ENCODE peak calls at places on chromosomes 6 and 20, in six cellular contexts. One of them, this sample, is unnamed. For H3K4me1 and H3K36me3, the result is how much of the 10 kb centered on the place peaks cover.

GRCh38 chr6:105135056-105135455 is 44.8 kb downstream of the POPDC3 start:
- DNase-seq in cardiac muscle cell: peak
- DNase-seq in PC-3: peak
- DNase-seq in GM23248: peak
- DNase-seq in upper lobe of right lung: no peak
- DNase-seq in lung: no peak
- DNase-seq in this sample: no peak

GRCh38 chr6:46290435-46290834 is 119.7 kb upstream of the ENPP5 start:
- DNase-seq in GM23248: no peak
- DNase-seq in cardiac muscle cell: no peak
- DNase-seq in upper lobe of right lung: no peak
- DNase-seq in PC-3: no peak
- DNase-seq in lung: no peak
- DNase-seq in this sample: no peak

GRCh38 chr6:137799950-137800568 is 67.0 kb upstream of the TNFAIP3 start:
- DNase-seq in lung: peak
- DNase-seq in cardiac muscle cell: peak
- DNase-seq in PC-3: peak
- DNase-seq in GM23248: peak
- DNase-seq in upper lobe of right lung: no peak
- DNase-seq in this sample: no peak

GRCh38 chr6:149079911-149080501 is 237.5 kb upstream of the TAB2 start:
- DNase-seq in PC-3: no peak
- DNase-seq in cardiac muscle cell: peak
- DNase-seq in upper lobe of right lung: no peak
- DNase-seq in lung: no peak
- DNase-seq in GM23248: peak
- DNase-seq in this sample: no peak

GRCh38 chr6:83613378-83613777 is 95.5 kb downstream of the SNAP91 start:
- DNase-seq in upper lobe of right lung: no peak
- DNase-seq in GM23248: no peak
- DNase-seq in cardiac muscle cell: peak
- DNase-seq in PC-3: no peak
- DNase-seq in lung: no peak
- DNase-seq in this sample: no peak

GRCh38 chr6:123415844-123416468 is 220.8 kb downstream of the TRDN start:
- DNase-seq in upper lobe of right lung: no peak
- DNase-seq in PC-3: peak
- DNase-seq in cardiac muscle cell: peak
- DNase-seq in lung: peak
- DNase-seq in GM23248: peak
- DNase-seq in this sample: no peak

GRCh38 chr6:21608610-21609009 is 15.1 kb downstream of the SOX4 start:
- DNase-seq in lung: no peak
- DNase-seq in cardiac muscle cell: no peak
- DNase-seq in PC-3: no peak
- DNase-seq in upper lobe of right lung: no peak
- DNase-seq in GM23248: no peak
- DNase-seq in this sample: no peak

GRCh38 chr20:61806314-61806713 is 259.4 kb downstream of the TAF4 start:
- DNase-seq in GM23248: no peak
- DNase-seq in cardiac muscle cell: no peak
- DNase-seq in upper lobe of right lung: peak
- DNase-seq in lung: no peak
- DNase-seq in PC-3: no peak
- DNase-seq in this sample: no peak

GRCh38 chr20:7879883-7880282 is 60.4 kb downstream of the HAO1 start:
- DNase-seq in PC-3: peak
- DNase-seq in GM23248: peak
- DNase-seq in upper lobe of right lung: no peak
- DNase-seq in cardiac muscle cell: peak
- DNase-seq in lung: no peak
- DNase-seq in this sample: no peak

GRCh38 chr20:34343458-34344255 is 19.4 kb upstream of the ITCH start:
- DNase-seq in PC-3: no peak
- DNase-seq in cardiac muscle cell: no peak
- DNase-seq in upper lobe of right lung: no peak
- DNase-seq in GM23248: no peak
- DNase-seq in lung: no peak
- DNase-seq in this sample: no peak

GRCh38 chr20:51400051-51400926 is 142.2 kb downstream of the NFATC2 start:
- DNase-seq in cardiac muscle cell: no peak
- DNase-seq in PC-3: no peak
- DNase-seq in upper lobe of right lung: peak
- DNase-seq in GM23248: no peak
- DNase-seq in lung: no peak
- DNase-seq in this sample: no peak

GRCh38 chr6:12386816-12387215 is 96.7 kb downstream of the EDN1 start:
- DNase-seq in lung: no peak
- DNase-seq in cardiac muscle cell: no peak
- DNase-seq in PC-3: no peak
- DNase-seq in GM23248: peak
- DNase-seq in upper lobe of right lung: no peak
- DNase-seq in this sample: no peak

GRCh38 chr20:51258582-51259175 is 235.8 kb upstream of the KCNG1 start:
- DNase-seq in PC-3: peak
- DNase-seq in cardiac muscle cell: peak
- DNase-seq in GM23248: peak
- DNase-seq in lung: no peak
- DNase-seq in upper lobe of right lung: no peak
- DNase-seq in this sample: no peak

GRCh38 chr6:125773387-125774341 is 17.1 kb upstream of the NCOA7 start:
- DNase-seq in cardiac muscle cell: no peak
- DNase-seq in GM23248: no peak
- DNase-seq in lung: no peak
- DNase-seq in upper lobe of right lung: no peak
- DNase-seq in PC-3: no peak
- DNase-seq in this sample: no peak

GRCh38 chr20:62050166-62051120 is 15.2 kb downstream of the TAF4 start:
- DNase-seq in PC-3: no peak
- DNase-seq in upper lobe of right lung: peak
- DNase-seq in lung: no peak
- DNase-seq in cardiac muscle cell: no peak
- DNase-seq in GM23248: no peak
- DNase-seq in this sample: no peak

GRCh38 chr20:33731693-33732165 is at the start of gene ZNF341:
- DNase-seq in lung: peak
- DNase-seq in PC-3: peak
- DNase-seq in GM23248: peak
- DNase-seq in cardiac muscle cell: peak
- DNase-seq in upper lobe of right lung: peak
- DNase-seq in this sample: peak

GRCh38 chr6:8940356-8940755 is 505.0 kb upstream of the SLC35B3 start:
- DNase-seq in cardiac muscle cell: no peak
- DNase-seq in PC-3: peak
- DNase-seq in lung: no peak
- DNase-seq in GM23248: no peak
- DNase-seq in upper lobe of right lung: no peak
- DNase-seq in this sample: no peak

GRCh38 chr6:25942561-25943147 is 12.2 kb upstream of the SLC17A2 start:
- DNase-seq in cardiac muscle cell: peak
- DNase-seq in upper lobe of right lung: no peak
- DNase-seq in GM23248: peak
- DNase-seq in lung: no peak
- DNase-seq in PC-3: peak
- DNase-seq in this sample: no peak

GRCh38 chr20:41230136-41230535 is 87.4 kb downstream of the ZHX3 start:
- DNase-seq in lung: no peak
- DNase-seq in cardiac muscle cell: no peak
- DNase-seq in PC-3: no peak
- DNase-seq in GM23248: no peak
- DNase-seq in upper lobe of right lung: no peak
- DNase-seq in this sample: no peak

GRCh38 chr20:52104546-52105044 is 87.0 kb downstream of the ZFP64 start:
- DNase-seq in cardiac muscle cell: peak
- DNase-seq in PC-3: no peak
- DNase-seq in upper lobe of right lung: no peak
- DNase-seq in lung: no peak
- DNase-seq in GM23248: peak
- DNase-seq in this sample: no peak

GRCh38 chr20:12966468-12967085 is 42.2 kb upstream of the SPTLC3 start:
- DNase-seq in lung: no peak
- DNase-seq in cardiac muscle cell: peak
- DNase-seq in upper lobe of right lung: no peak
- DNase-seq in GM23248: peak
- DNase-seq in PC-3: peak
- DNase-seq in this sample: no peak

GRCh38 chr20:54494303-54495006 is 19.1 kb downstream of the DOK5 start:
- DNase-seq in upper lobe of right lung: no peak
- DNase-seq in GM23248: no peak
- DNase-seq in PC-3: no peak
- DNase-seq in cardiac muscle cell: no peak
- DNase-seq in lung: no peak
- DNase-seq in this sample: no peak

GRCh38 chr20:12906401-12906800 is 102.4 kb upstream of the SPTLC3 start:
- DNase-seq in cardiac muscle cell: no peak
- DNase-seq in upper lobe of right lung: no peak
- DNase-seq in PC-3: no peak
- DNase-seq in GM23248: no peak
- DNase-seq in lung: no peak
- DNase-seq in this sample: no peak

GRCh38 chr6:62523630-62524029 is 237.6 kb upstream of the KHDRBS2 start:
- DNase-seq in cardiac muscle cell: no peak
- DNase-seq in upper lobe of right lung: no peak
- DNase-seq in PC-3: no peak
- DNase-seq in GM23248: no peak
- DNase-seq in lung: no peak
- DNase-seq in this sample: no peak

GRCh38 chr20:8050117-8050837 is 30.7 kb upstream of the TMX4 start:
- DNase-seq in GM23248: no peak
- DNase-seq in lung: no peak
- DNase-seq in cardiac muscle cell: peak
- DNase-seq in PC-3: no peak
- DNase-seq in upper lobe of right lung: no peak
- DNase-seq in this sample: no peak

GRCh38 chr6:165159459-165159858 is 149.9 kb downstream of the C6orf118 start:
- DNase-seq in GM23248: no peak
- DNase-seq in PC-3: no peak
- DNase-seq in lung: no peak
- DNase-seq in cardiac muscle cell: no peak
- DNase-seq in upper lobe of right lung: no peak
- DNase-seq in this sample: no peak

DNA sequence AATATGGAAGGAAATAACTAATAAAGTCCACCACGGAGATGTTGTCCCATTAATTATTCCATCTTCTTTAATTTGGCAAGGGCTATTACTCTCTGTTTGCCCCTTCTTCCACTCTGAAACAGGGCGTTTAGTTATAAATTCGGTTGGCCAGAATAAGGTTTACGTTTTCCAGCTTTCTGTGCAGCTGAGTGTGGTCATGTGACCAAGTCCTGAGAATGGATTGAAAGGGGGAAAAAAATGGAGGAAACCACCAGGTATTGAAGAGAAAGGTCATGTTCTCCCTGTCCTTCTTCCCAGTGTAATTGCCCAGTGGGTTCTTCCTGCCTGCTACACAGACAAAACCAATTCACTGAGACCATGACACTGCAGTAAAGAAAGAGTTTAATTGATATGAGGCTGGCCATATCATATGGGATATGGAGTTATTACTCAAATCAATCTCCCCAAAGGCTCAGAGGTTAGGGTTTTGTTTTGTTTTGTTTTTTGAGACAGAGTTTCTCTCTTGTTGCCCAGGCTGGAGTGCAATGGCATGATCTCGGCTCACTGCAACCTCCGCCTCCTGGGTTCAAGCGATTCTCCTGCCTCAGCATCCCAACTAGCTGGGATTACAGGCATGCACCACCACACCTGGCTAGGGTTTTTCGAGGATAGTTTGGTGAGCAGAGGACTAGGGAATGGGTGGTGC is 14.3 kb upstream of the TBC1D22B start:
- DNase-seq in lung: no peak
- DNase-seq in upper lobe of right lung: no peak
- DNase-seq in cardiac muscle cell: no peak
- DNase-seq in PC-3: no peak
- DNase-seq in GM23248: no peak
- DNase-seq in this sample: no peak
- H3K4me1 ChIP-seq in lung: under half
- H3K4me1 ChIP-seq in upper lobe of right lung: under half
- H3K4me1 ChIP-seq in cardiac muscle cell: under half
- H3K4me1 ChIP-seq in PC-3: under half
- H3K4me1 ChIP-seq in GM23248: half or more
- H3K4me1 ChIP-seq in this sample: under half

GRCh38 chr20:63795178-63795830 is 35.8 kb downstream of the ZBTB46 start:
- DNase-seq in upper lobe of right lung: no peak
- DNase-seq in cardiac muscle cell: no peak
- DNase-seq in PC-3: no peak
- DNase-seq in GM23248: no peak
- DNase-seq in lung: no peak
- DNase-seq in this sample: no peak
- H3K27ac ChIP-seq in upper lobe of right lung: no peak
- H3K27ac ChIP-seq in cardiac muscle cell: no peak
- H3K27ac ChIP-seq in PC-3: no peak
- H3K27ac ChIP-seq in GM23248: no peak
- H3K27ac ChIP-seq in lung: no peak
- H3K27ac ChIP-seq in this sample: no peak

GRCh38 chr6:168985705-168986104 is 267.9 kb downstream of the THBS2 start:
- DNase-seq in upper lobe of right lung: no peak
- DNase-seq in GM23248: no peak
- DNase-seq in lung: no peak
- DNase-seq in cardiac muscle cell: no peak
- DNase-seq in PC-3: peak
- DNase-seq in this sample: no peak
- H3K36me3 ChIP-seq in upper lobe of right lung: under half
- H3K36me3 ChIP-seq in GM23248: under half
- H3K36me3 ChIP-seq in lung: under half
- H3K36me3 ChIP-seq in cardiac muscle cell: under half
- H3K36me3 ChIP-seq in PC-3: under half
- H3K36me3 ChIP-seq in this sample: under half

GRCh38 chr6:109671721-109672120 is 19.3 kb downstream of the AK9 start:
- DNase-seq in PC-3: peak
- DNase-seq in lung: no peak
- DNase-seq in upper lobe of right lung: no peak
- DNase-seq in cardiac muscle cell: no peak
- DNase-seq in GM23248: peak
- DNase-seq in this sample: no peak
- H3K4me1 ChIP-seq in PC-3: under half
- H3K4me1 ChIP-seq in lung: under half
- H3K4me1 ChIP-seq in upper lobe of right lung: under half
- H3K4me1 ChIP-seq in cardiac muscle cell: under half
- H3K4me1 ChIP-seq in GM23248: under half
- H3K4me1 ChIP-seq in this sample: under half

GRCh38 chr20:60069626-60070025 is 111.4 kb downstream of the CDH26 start:
- DNase-seq in cardiac muscle cell: no peak
- DNase-seq in upper lobe of right lung: no peak
- DNase-seq in GM23248: no peak
- DNase-seq in PC-3: no peak
- DNase-seq in lung: no peak
- DNase-seq in this sample: peak
- H3K27ac ChIP-seq in cardiac muscle cell: no peak
- H3K27ac ChIP-seq in upper lobe of right lung: no peak
- H3K27ac ChIP-seq in GM23248: no peak
- H3K27ac ChIP-seq in PC-3: no peak
- H3K27ac ChIP-seq in lung: no peak
- H3K27ac ChIP-seq in this sample: no peak